ENCODE peak calls at places on chromosome 6, in four cellular contexts. S is nucleus accumbens, Y is ecto neural progenitor cell, V is NCI-H1417. I is an unnamed sample.

GRCh38 chr6:158853072-158853871 is 34.1 kb upstream of the EZR start:
- DNase-seq in S (no peak), Y (peak; percentile 67), V (peak; percentile 25), I (peak; percentile 61)

GRCh38 chr6:160013987-160014868 is 45.3 kb downstream of the IGF2R start:
- DNase-seq in S (no peak), Y (no peak), V (peak; percentile 82), I (no peak)

GRCh38 chr6:79762370-79762769 is 131.2 kb downstream of the SH3BGRL2 start:
- DNase-seq in S (no peak), Y (no peak), V (peak; percentile 58), I (peak; percentile 22)

GRCh38 chr6:142932788-142933362 is 12.1 kb downstream of the HIVEP2 start:
- DNase-seq in S (no peak), Y (no peak), V (no peak), I (no peak)

GRCh38 chr6:52261229-52261628 is 16.9 kb upstream of the IL17F start:
- DNase-seq in S (no peak), Y (no peak), V (no peak), I (no peak)

GRCh38 chr6:4153514-4153985 is 18.2 kb upstream of the ECI2 start:
- DNase-seq in S (no peak), Y (no peak), V (no peak), I (no peak)

GRCh38 chr6:147615659-147616456 is 107.4 kb downstream of the SAMD5 start:
- DNase-seq in S (no peak), Y (no peak), V (no peak), I (no peak)

GRCh38 chr6:168139121-168139520 is 60.1 kb upstream of the FRMD1 start:
- DNase-seq in S (no peak), Y (peak; percentile 9), V (no peak), I (no peak)

GRCh38 chr6:3592371-3592941 is 135.6 kb upstream of the SLC22A23 start:
- DNase-seq in S (no peak), Y (no peak), V (no peak), I (no peak)

GRCh38 chr6:15232836-15233510 is 12.9 kb upstream of the JARID2 start:
- DNase-seq in S (no peak), Y (no peak), V (no peak), I (no peak)

GRCh38 chr6:135935951-135936601 is 84.6 kb downstream of the PDE7B start:
- DNase-seq in S (peak; percentile 3), Y (no peak), V (peak; percentile 68), I (no peak)

GRCh38 chr6:144897441-144897921 is 612.3 kb downstream of the UTRN start:
- DNase-seq in S (no peak), Y (no peak), V (no peak), I (no peak)

GRCh38 chr6:2938004-2938631 is 33.2 kb downstream of the SERPINB6 start:
- DNase-seq in S (no peak), Y (no peak), V (no peak), I (no peak)

I was measured in head of caudate nucleus.